ENCODE peak calls at places on chromosomes 1 and 21, in ten cellular contexts. G is choroid plexus epithelial cell, S is fibroblast of lung, O is tibial artery, P is A673, D is body of pancreas, R is fibroblast of pulmonary artery, L is heart left ventricle, X is left ventricle myocardium inferior, M is brain microvascular endothelial cell. F is an unnamed sample.

GRCh38 chr1:223731076-223731770 is 18.9 kb downstream of the CAPN2 start:
- DNase-seq in L (peak; percentile 65), S (peak; percentile 74), P (peak; percentile 78), X (peak; percentile 72), D (peak; percentile 73), G (peak; percentile 92), M (peak; percentile 80), R (peak; percentile 86), O (peak; percentile 81), F (no peak)

GRCh38 chr1:16175610-16176553 is 20.0 kb upstream of the EPHA2 start:
- DNase-seq in O (peak; percentile 87), D (peak; percentile 94), M (peak; percentile 83), L (peak; percentile 92), R (peak; percentile 87), X (peak; percentile 92), G (peak; percentile 92), S (peak; percentile 94), P (peak; percentile 62), F (peak; percentile 71)

GRCh38 chr1:174786760-174787159 is 213.0 kb upstream of the CACYBP start:
- DNase-seq in S (no peak), X (no peak), G (no peak), R (no peak), M (no peak), D (no peak), P (no peak), O (no peak), L (no peak), F (no peak)

GRCh38 chr1:156893048-156893953 is at the start of gene PEAR1:
- DNase-seq in S (peak; percentile 33), D (no peak), M (no peak), P (no peak), X (peak; percentile 79), R (peak; percentile 53), O (peak; percentile 47), L (peak; percentile 88), G (no peak), F (no peak)

GRCh38 chr1:75616436-75617433 is 5.8 kb upstream of the SLC44A5 start:
- DNase-seq in M (peak; percentile 34), S (peak; percentile 27), X (no peak), L (no peak), D (no peak), R (peak; percentile 60), P (no peak), G (peak; percentile 45), O (no peak), F (peak; percentile 5)

GRCh38 chr21:38092033-38092432 is 164.8 kb upstream of the KCNJ15 start:
- DNase-seq in P (no peak), M (no peak), D (no peak), R (no peak), X (no peak), O (no peak), S (no peak), L (no peak), G (no peak), F (no peak)

GRCh38 chr1:1941211-1941841 is 22.2 kb upstream of the TMEM52 start:
- DNase-seq in M (no peak), O (no peak), P (no peak), S (no peak), L (no peak), D (no peak), X (no peak), R (no peak), G (no peak), F (no peak)

GRCh38 chr1:22471610-22472009 is 20.0 kb downstream of the ZBTB40 start:
- DNase-seq in R (no peak), G (no peak), X (no peak), M (no peak), P (no peak), L (no peak), O (no peak), S (no peak), D (no peak), F (no peak)

GRCh38 chr1:6197746-6198427 is 1.5 kb downstream of the RPL22 start:
- DNase-seq in P (no peak), L (no peak), S (no peak), D (no peak), R (no peak), G (no peak), O (no peak), M (no peak), X (no peak), F (no peak)

GRCh38 chr1:203625623-203626189 is 926 bp upstream of the ATP2B4 start:
- DNase-seq in P (peak; percentile 73), O (no peak), M (peak; percentile 35), D (peak; percentile 55), L (no peak), G (peak; percentile 63), R (peak; percentile 59), S (peak; percentile 75), X (no peak), F (no peak)

GRCh38 chr1:9371391-9371935 is 78.8 kb downstream of the SPSB1 start:
- DNase-seq in O (peak; percentile 86), X (peak; percentile 63), S (peak; percentile 70), L (peak; percentile 54), G (peak; percentile 75), M (peak; percentile 85), D (peak; percentile 39), P (no peak), R (peak; percentile 68), F (peak; percentile 55)

GRCh38 chr1:59188413-59189213 is 108.3 kb upstream of the FGGY start:
- DNase-seq in D (no peak), M (no peak), P (no peak), O (no peak), S (no peak), X (no peak), L (no peak), G (peak; percentile 59), R (no peak), F (no peak)

GRCh38 chr1:67747667-67748066 is 62.7 kb downstream of the GADD45A start:
- DNase-seq in S (no peak), G (peak; percentile 74), L (no peak), X (no peak), R (peak; percentile 72), P (no peak), M (peak; percentile 65), O (no peak), D (no peak), F (no peak)

GRCh38 chr1:67746299-67746698 is 61.3 kb downstream of the GADD45A start:
- DNase-seq in S (no peak), L (no peak), R (no peak), M (no peak), O (no peak), D (no peak), G (no peak), P (peak; percentile 39), X (no peak), F (no peak)

GRCh38 chr1:67749263-67749843 is 64.4 kb downstream of the GADD45A start:
- DNase-seq in P (no peak), L (no peak), D (peak; percentile 20), M (no peak), R (no peak), O (no peak), X (no peak), S (no peak), G (no peak), F (no peak)

GRCh38 chr1:67748630-67749029 is 63.6 kb downstream of the GADD45A start:
- DNase-seq in S (peak; percentile 75), R (peak; percentile 81), G (peak; percentile 80), P (peak; percentile 48), L (no peak), O (no peak), M (peak; percentile 36), X (no peak), D (peak; percentile 30), F (peak; percentile 66)

DNA sequence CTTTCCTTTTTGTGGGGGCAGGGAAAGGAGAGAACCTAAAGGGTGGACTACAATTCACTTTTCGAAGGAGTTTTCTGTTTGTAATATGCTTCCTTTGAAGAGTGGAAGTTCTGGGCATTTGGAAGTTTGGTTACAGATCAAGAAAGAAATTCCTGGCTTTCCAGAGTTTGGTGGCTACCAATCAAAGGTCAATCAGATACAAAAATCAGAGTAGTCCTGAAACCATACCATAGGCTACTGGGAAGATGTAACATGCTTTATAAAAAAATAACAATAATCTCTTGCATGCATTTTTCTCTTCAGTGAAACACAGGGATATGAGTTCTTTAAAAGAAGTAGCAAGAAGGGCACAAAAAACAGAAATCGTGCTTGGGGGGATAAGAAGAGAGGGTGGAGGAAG is 63.1 kb downstream of the GADD45A start:
- DNase-seq in S (no peak), L (no peak), D (no peak), P (no peak), O (no peak), G (no peak), M (no peak), R (no peak), X (no peak), F (no peak)
- H3K4me3 ChIP-seq in S (peak overlapping the region; percentile 33), L (peak overlapping the region; percentile 5), D (no peak overlapping the region), P (no peak overlapping the region), O (peak overlapping the region; percentile 2), G (no peak overlapping the region), M (no peak overlapping the region), R (peak overlapping the region; percentile 21), X (peak overlapping the region; percentile 29), F (peak overlapping the region; percentile 0)

GRCh38 chr1:43843684-43844083 is 89.9 kb upstream of the ARTN start:
- DNase-seq in D (no peak), P (no peak), M (no peak), G (no peak), S (no peak), X (no peak), L (no peak), R (no peak), O (no peak), F (no peak)
- TF ChIP-seq CTCF in D (no peak), P (no peak), M (no peak), G (no peak), S (no peak), X (no peak), L (no peak), R (no peak), O (no peak), F (no peak)

DNA sequence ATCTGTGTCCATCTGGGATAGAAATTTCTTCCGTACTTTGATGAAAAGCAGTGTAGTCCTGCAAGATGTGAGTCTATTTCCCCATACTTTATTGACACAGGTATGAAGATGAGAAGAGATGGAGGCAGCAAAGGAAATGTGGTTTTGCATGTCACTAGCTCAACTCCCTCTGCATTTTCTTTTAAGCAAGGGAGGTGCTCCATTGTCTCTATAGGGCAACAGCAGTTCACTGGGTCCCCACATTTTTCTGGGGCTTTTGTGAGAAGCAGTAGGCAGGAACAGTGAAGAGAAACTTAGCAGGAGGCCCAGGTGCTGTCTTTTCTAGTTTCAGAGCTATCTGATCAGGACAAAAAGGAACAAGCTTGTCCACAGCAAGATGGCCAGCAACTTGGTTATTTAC is 37.1 kb downstream of the C21orf91 start:
- DNase-seq in S (no peak), D (no peak), M (no peak), P (no peak), R (no peak), G (no peak), X (no peak), L (no peak), O (no peak), F (no peak)
- H3K4me3 ChIP-seq in S (no peak overlapping the region), D (no peak overlapping the region), M (no peak overlapping the region), P (no peak overlapping the region), R (no peak overlapping the region), G (no peak overlapping the region), X (no peak overlapping the region), L (no peak overlapping the region), O (no peak overlapping the region), F (no peak overlapping the region)

DNA sequence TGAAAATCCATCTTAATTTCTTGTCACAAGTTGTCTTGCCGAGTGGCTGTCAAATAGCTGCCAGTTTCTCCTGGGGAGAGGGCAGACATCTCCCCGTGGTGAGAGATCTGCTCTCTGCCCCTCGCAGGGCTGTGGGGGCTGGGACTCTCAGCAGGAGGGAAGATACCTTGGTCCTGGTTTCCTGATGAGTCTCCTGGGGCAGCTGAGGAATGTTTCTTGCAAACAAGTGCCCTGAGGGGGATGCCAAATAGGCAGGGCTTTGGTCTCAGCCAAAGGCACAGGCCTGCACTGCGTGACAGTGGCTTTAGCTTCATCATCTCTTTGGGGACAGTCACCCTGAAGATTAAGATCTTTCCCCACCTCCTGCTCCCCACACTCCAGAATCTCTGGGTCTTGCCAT is 40.9 kb downstream of the SYT6 start:
- DNase-seq in S (no peak), P (peak; percentile 64), M (no peak), X (no peak), D (no peak), L (no peak), O (no peak), R (no peak), G (no peak), F (no peak)
- TF ChIP-seq CTCF in S (no peak), P (no peak), M (no peak), X (no peak), D (no peak), L (no peak), O (no peak), R (no peak), G (no peak), F (no peak)